ENCODE peak calls at places on chromosomes 7 and 10, in five cellular contexts. X, E, R, L and O are unnamed samples.

GRCh38 chr7:421056-421991 is 98.3 kb downstream of the PDGFA start:
- DNase-seq in X (no peak), E (no peak), R (no peak), L (no peak), O (peak)

GRCh38 chr10:652226-652625 is 37.2 kb downstream of the DIP2C start:
- DNase-seq in X (no peak), E (no peak), R (no peak), L (no peak), O (no peak)

GRCh38 chr7:142806957-142807356 is 36.2 kb downstream of the PRSS2 start:
- DNase-seq in X (no peak), E (no peak), R (no peak), L (no peak), O (no peak)

GRCh38 chr7:40595129-40595528 is 460.3 kb downstream of the SUGCT start:
- DNase-seq in X (no peak), E (no peak), R (no peak), L (no peak), O (no peak)

GRCh38 chr7:57579454-57579853 is 129.5 kb downstream of the ZNF716 start:
- DNase-seq in X (no peak), E (no peak), R (no peak), L (no peak), O (no peak)

GRCh38 chr10:87038286-87038717 is 18.2 kb downstream of the FAM25A start:
- DNase-seq in X (peak), E (no peak), R (peak), L (no peak), O (no peak)

GRCh38 chr7:133853706-133854276 is 273.3 kb upstream of the LRGUK start:
- DNase-seq in X (peak), E (peak), R (peak), L (no peak), O (peak)

GRCh38 chr10:7364474-7364873 is 46.4 kb downstream of the SFMBT2 start:
- DNase-seq in X (no peak), E (no peak), R (no peak), L (no peak), O (no peak)

GRCh38 chr10:47418321-47418720 is 34.2 kb upstream of the ZNF488 start:
- DNase-seq in X (no peak), E (no peak), R (no peak), L (no peak), O (no peak)

GRCh38 chr7:42337225-42337905 is 100.4 kb upstream of the GLI3 start:
- DNase-seq in X (no peak), E (no peak), R (no peak), L (no peak), O (peak)

GRCh38 chr10:7411671-7412481 is 1.0 kb upstream of the SFMBT2 start:
- DNase-seq in X (no peak), E (no peak), R (no peak), L (no peak), O (no peak)

GRCh38 chr10:24953350-24954074 is 1.1 kb upstream of the PRTFDC1 start:
- DNase-seq in X (peak), E (peak), R (peak), L (no peak), O (no peak)

GRCh38 chr7:158019726-158020705 is 567.6 kb downstream of the PTPRN2 start:
- DNase-seq in X (no peak), E (no peak), R (no peak), L (no peak), O (no peak)

GRCh38 chr10:72340911-72341310 is 13.8 kb downstream of the DNAJB12 start:
- DNase-seq in X (no peak), E (no peak), R (no peak), L (no peak), O (no peak)

GRCh38 chr7:123177442-123177841 is 22.3 kb downstream of the SLC13A1 start:
- DNase-seq in X (no peak), E (no peak), R (no peak), L (no peak), O (no peak)

GRCh38 chr7:38428040-38428439 is 154.6 kb upstream of the TARP start:
- DNase-seq in X (peak), E (peak), R (peak), L (no peak), O (no peak)

GRCh38 chr7:101882595-101883564 is 65.5 kb downstream of the CUX1 start:
- DNase-seq in X (peak), E (peak), R (peak), L (no peak), O (peak)

GRCh38 chr7:140022582-140023211 is 40.1 kb downstream of the PARP12 start:
- DNase-seq in X (no peak), E (no peak), R (no peak), L (no peak), O (no peak)

GRCh38 chr7:73718905-73719805 is at the start of gene STX1A:
- DNase-seq in X (peak), E (peak), R (peak), L (peak), O (peak)

GRCh38 chr7:45417735-45418134 is 156.4 kb upstream of the ADCY1 start:
- DNase-seq in X (no peak), E (no peak), R (no peak), L (no peak), O (no peak)

GRCh38 chr10:66836057-66836456 is 89.8 kb upstream of the LRRTM3 start:
- DNase-seq in X (no peak), E (peak), R (peak), L (no peak), O (no peak)

GRCh38 chr10:3928078-3928477 is 143.1 kb upstream of the KLF6 start:
- DNase-seq in X (no peak), E (no peak), R (peak), L (no peak), O (no peak)

GRCh38 chr7:105189859-105190492 is 176.0 kb downstream of the KMT2E start:
- DNase-seq in X (no peak), E (no peak), R (no peak), L (no peak), O (no peak)

GRCh38 chr7:115511330-115511729 is 519.2 kb downstream of the TFEC start:
- DNase-seq in X (no peak), E (no peak), R (no peak), L (no peak), O (no peak)

GRCh38 chr10:97534746-97535367 is 36.1 kb downstream of the UBTD1 start:
- DNase-seq in X (peak), E (peak), R (peak), L (peak), O (no peak)

GRCh38 chr10:132665946-132666732 is 119.8 kb downstream of the NKX6-2 start:
- DNase-seq in X (peak), E (peak), R (peak), L (no peak), O (peak)

GRCh38 chr10:93334901-93335312 is 147.2 kb downstream of the MYOF start:
- DNase-seq in X (peak), E (peak), R (no peak), L (no peak), O (no peak)